ENCODE peak calls at places on chromosomes 13 and 19, in six cellular contexts. T, X, B, F, W and G are unnamed samples.

GRCh38 chr13:33394294-33394932 is 108.9 kb upstream of the STARD13 start:
- DNase-seq in T (no peak), X (no peak), B (no peak), F (no peak), W (no peak), G (no peak)

GRCh38 chr19:1467512-1468273 is 11.3 kb downstream of the C19orf25 start:
- DNase-seq in T (no peak), X (no peak), B (no peak), F (no peak), W (no peak), G (no peak)

GRCh38 chr19:50969413-50969760 is at the start of gene KLK6:
- DNase-seq in T (no peak), X (no peak), B (no peak), F (no peak), W (no peak), G (no peak)

GRCh38 chr19:18029617-18030338 is 21.8 kb downstream of the ARRDC2 start:
- DNase-seq in T (no peak), X (peak; percentile 61), B (no peak), F (no peak), W (no peak), G (no peak)

GRCh38 chr13:59651479-59651878 is 512.2 kb downstream of the DIAPH3 start:
- DNase-seq in T (no peak), X (no peak), B (no peak), F (no peak), W (no peak), G (no peak)

GRCh38 chr19:54179921-54180452 is 7.0 kb upstream of the TMC4 start:
- DNase-seq in T (no peak), X (peak; percentile 72), B (no peak), F (peak; percentile 35), W (no peak), G (no peak)

GRCh38 chr13:33007237-33007636 is 9.0 kb upstream of the KL start:
- DNase-seq in T (no peak), X (no peak), B (no peak), F (no peak), W (no peak), G (no peak)

GRCh38 chr13:73740681-73741080 is 393.5 kb downstream of the KLF12 start:
- DNase-seq in T (no peak), X (no peak), B (no peak), F (no peak), W (no peak), G (no peak)

GRCh38 chr19:46944918-46945628 is 74.6 kb upstream of the NPAS1 start:
- DNase-seq in T (peak; percentile 90), X (peak; percentile 61), B (peak; percentile 45), F (no peak), W (no peak), G (peak; percentile 92)

GRCh38 chr19:1041272-1041834 is 1.4 kb downstream of the ABCA7 start:
- DNase-seq in T (no peak), X (no peak), B (no peak), F (no peak), W (no peak), G (no peak)

GRCh38 chr19:34904846-34905527 is 21.7 kb upstream of the ZNF30 start:
- DNase-seq in T (no peak), X (no peak), B (no peak), F (no peak), W (no peak), G (no peak)

GRCh38 chr13:69704311-69704710 is 403.3 kb upstream of the ATXN8OS start:
- DNase-seq in T (no peak), X (no peak), B (no peak), F (no peak), W (no peak), G (no peak)

GRCh38 chr19:6677924-6678689 is 8.1 kb upstream of the TNFSF14 start:
- DNase-seq in T (no peak), X (peak; percentile 45), B (peak; percentile 36), F (peak; percentile 66), W (no peak), G (no peak)

GRCh38 chr19:45169602-45170001 is 8.4 kb downstream of the TRAPPC6A start:
- DNase-seq in T (no peak), X (no peak), B (no peak), F (no peak), W (no peak), G (no peak)

GRCh38 chr19:45171211-45171623 is 6.8 kb downstream of the TRAPPC6A start:
- DNase-seq in T (no peak), X (no peak), B (no peak), F (no peak), W (no peak), G (no peak)

GRCh38 chr19:45166723-45167252 is 6.0 kb upstream of the NKPD1 start:
- DNase-seq in T (no peak), X (no peak), B (no peak), F (no peak), W (no peak), G (no peak)

GRCh38 chr19:45170146-45171106 is 7.6 kb downstream of the TRAPPC6A start:
- DNase-seq in T (no peak), X (no peak), B (no peak), F (no peak), W (no peak), G (no peak)

DNA sequence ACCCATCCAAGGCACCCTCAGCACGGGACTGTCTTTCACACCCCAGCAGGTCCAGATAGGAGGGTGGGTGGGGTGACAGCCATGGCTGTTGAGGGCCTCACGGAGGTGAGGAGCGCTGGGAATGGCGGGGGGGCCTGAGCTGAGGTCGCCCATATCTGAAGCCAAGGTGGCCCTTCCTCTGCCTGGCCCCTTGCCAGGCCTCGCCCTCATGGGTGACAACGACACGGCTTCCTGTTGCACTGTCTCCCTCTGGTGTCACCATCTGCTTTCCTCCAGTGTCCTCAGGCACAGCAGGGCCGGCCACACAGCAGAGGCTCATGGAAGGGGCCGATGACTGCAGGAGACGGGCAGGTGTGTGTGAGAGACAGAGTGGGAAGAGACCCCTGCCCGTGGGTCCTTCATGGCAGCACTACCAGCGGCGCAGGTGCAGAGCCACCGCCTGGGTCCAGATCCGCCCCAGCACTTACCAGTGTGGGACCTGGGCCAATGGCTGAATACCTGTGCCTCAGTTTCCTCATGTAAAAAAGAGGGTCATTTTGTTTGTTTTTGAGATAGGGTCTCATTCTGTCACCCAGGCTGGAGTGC is 8.1 kb upstream of the NKPD1 start:
- DNase-seq in T (no peak), X (no peak), B (no peak), F (no peak), W (no peak), G (no peak)
- TF ChIP-seq CTCF in T (no peak), X (no peak), B (no peak), F (no peak), W (no peak), G (no peak)

DNA sequence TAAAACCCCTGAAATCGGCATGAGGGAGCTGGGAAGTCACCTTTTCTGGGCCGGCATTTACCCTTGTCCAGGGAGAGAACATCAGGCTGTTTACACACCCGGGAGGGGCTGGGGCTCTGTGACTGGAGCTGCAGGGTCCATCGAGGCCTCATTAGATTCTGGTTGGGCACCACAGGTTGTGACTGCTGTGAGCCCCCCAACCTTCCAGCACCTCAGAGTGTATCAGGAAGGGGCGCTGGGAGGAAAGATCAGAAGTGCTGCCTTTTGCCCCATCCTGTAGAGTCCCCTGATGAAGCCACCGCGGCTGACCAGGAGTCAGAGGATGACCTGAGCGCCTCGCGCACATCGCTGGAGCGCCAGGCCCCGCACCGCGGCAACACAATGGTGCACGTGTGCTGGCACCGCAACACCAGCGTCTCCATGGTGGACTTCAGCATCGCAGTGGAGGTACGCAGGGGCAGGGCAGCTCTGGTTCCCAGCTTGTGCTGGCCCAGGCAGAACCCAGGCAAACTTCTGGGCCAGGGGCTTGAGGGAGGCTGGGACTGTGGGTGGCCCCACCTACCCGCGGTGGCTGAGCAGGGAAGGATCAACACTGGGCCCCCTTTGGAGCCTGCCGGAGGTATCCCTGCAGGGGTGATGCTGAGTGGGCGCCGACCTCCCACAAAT is 136.4 kb downstream of the STK24 start:
- DNase-seq in T (no peak), X (no peak), B (no peak), F (no peak), W (no peak), G (no peak)
- TF ChIP-seq CTCF in T (no peak), X (no peak), B (no peak), F (no peak), W (no peak), G (no peak)

DNA sequence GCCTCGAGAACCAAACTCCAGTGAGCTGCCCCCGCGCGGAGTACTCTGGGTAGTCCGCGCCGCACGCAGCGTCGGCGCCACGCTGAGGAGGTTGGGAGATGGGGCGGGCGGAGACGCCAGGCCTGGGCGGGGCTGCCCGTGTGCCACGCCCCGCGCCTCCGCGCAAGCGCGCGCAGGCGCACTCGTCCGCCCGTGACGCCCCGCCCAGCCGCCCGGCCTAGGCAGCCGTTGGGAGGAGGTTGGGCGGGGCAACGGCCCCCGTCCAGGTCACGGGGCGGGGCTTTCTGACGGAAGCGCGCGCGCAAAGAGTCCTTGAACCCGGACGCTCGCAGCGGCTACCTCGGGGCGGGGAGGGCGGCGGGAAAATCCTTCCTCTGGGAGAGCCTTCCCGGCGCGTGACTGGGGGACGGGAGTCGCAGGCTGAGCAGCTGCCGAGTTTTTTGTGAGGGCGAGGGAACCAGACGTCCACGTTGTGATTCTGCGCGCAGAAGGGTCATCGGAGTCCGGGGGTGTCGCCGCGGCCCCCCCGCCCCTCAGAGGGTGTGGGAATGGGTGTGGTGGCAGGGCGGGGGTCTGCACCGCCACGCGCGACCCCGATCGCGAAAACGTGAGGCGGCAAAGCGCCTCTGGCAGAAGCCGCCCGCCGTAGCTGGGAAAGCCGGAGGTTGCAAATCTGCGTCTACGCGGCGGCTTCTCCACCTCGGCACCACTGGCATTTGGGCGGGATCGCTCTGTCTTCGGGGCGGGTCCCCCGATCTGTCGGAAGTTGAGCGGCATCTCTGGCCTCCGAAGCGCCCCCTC is at the start of gene MED26:
- DNase-seq in T (peak; percentile 97), X (peak; percentile 99), B (peak; percentile 96), F (peak; percentile 99), W (peak; percentile 70), G (peak; percentile 99)
- TF ChIP-seq CTCF in T (no peak), X (no peak), B (no peak), F (no peak), W (no peak), G (no peak)

DNA sequence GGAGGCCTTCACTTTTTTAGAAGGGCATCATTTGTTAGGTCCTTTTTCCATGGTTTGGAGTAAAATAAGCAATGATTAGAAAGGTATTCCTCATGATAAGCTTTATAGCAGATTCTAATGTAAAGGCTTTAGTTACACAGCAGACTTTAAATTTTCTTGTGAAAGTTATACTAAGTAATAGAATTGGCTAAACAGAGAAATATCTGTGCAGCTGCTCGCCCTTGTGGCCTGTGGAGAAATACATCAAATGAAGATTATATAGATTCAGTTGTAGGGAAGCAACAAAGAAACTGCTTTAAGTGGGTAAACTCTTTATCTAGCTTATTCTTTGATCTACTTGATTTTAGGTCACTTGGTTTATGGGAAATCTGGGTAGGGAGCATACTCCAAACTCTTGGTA is 1269.7 kb upstream of the SPRY2 start:
- DNase-seq in T (no peak), X (no peak), B (no peak), F (no peak), W (no peak), G (no peak)
- TF ChIP-seq CTCF in T (no peak), X (no peak), B (no peak), F (no peak), W (no peak), G (peak; percentile 30)